ENCODE peak calls at places on chromosomes 13 and 19, in six cellular contexts. T, L, U, J, S and N are unnamed samples.

GRCh38 chr19:46374526-46375475 is 27.9 kb downstream of the PPP5C start:
- DNase-seq in J (no peak), T (no peak), U (no peak), L (no peak), S (no peak), N (no peak)

GRCh38 chr19:13652810-13653590 is 111.3 kb upstream of the MRI1 start:
- DNase-seq in J (no peak), U (no peak), L (no peak), S (no peak), T (no peak), N (no peak)

GRCh38 chr19:39052243-39052746 is 19.9 kb upstream of the FBXO27 start:
- DNase-seq in L (peak; percentile 53), S (peak; percentile 68), U (no peak), J (no peak), T (peak; percentile 76), N (no peak)

GRCh38 chr19:34461375-34462100 is 20.0 kb upstream of the WTIP start:
- DNase-seq in L (no peak), U (no peak), J (no peak), T (no peak), S (no peak), N (no peak)

GRCh38 chr13:59452189-59452588 is 711.5 kb downstream of the DIAPH3 start:
- DNase-seq in S (no peak), J (no peak), U (no peak), L (no peak), T (no peak), N (no peak)

GRCh38 chr19:30742981-30743380 is 370.8 kb downstream of the ZNF536 start:
- DNase-seq in S (no peak), L (no peak), U (no peak), J (no peak), T (no peak), N (no peak)

GRCh38 chr13:26855071-26855470 is 94.5 kb upstream of the GPR12 start:
- DNase-seq in T (no peak), U (no peak), S (no peak), J (no peak), L (no peak), N (no peak)

GRCh38 chr19:13057147-13057572 is 45.5 kb downstream of the LYL1 start:
- DNase-seq in J (no peak), U (no peak), S (no peak), T (no peak), L (peak; percentile 17), N (no peak)

GRCh38 chr13:61575941-61576340 is 160.3 kb upstream of the PCDH20 start:
- DNase-seq in J (no peak), T (no peak), L (no peak), U (no peak), S (no peak), N (no peak)

GRCh38 chr13:50366488-50367174 is 351.4 kb downstream of the KCNRG start:
- DNase-seq in L (peak; percentile 9), U (no peak), S (no peak), T (no peak), J (peak; percentile 79), N (no peak)

GRCh38 chr19:1621021-1621420 is 15.8 kb upstream of the UQCR11 start:
- DNase-seq in U (no peak), J (no peak), T (no peak), S (no peak), L (no peak), N (no peak)

GRCh38 chr19:1624458-1624857 is 19.2 kb upstream of the UQCR11 start:
- DNase-seq in U (peak; percentile 43), L (peak; percentile 67), S (peak; percentile 49), J (no peak), T (peak; percentile 71), N (peak; percentile 16)

GRCh38 chr19:1621574-1621973 is 16.3 kb upstream of the UQCR11 start:
- DNase-seq in U (no peak), S (no peak), L (no peak), T (no peak), J (no peak), N (no peak)

GRCh38 chr19:1622007-1622406 is 16.7 kb upstream of the UQCR11 start:
- DNase-seq in S (no peak), J (no peak), T (no peak), L (no peak), U (no peak), N (no peak)

DNA sequence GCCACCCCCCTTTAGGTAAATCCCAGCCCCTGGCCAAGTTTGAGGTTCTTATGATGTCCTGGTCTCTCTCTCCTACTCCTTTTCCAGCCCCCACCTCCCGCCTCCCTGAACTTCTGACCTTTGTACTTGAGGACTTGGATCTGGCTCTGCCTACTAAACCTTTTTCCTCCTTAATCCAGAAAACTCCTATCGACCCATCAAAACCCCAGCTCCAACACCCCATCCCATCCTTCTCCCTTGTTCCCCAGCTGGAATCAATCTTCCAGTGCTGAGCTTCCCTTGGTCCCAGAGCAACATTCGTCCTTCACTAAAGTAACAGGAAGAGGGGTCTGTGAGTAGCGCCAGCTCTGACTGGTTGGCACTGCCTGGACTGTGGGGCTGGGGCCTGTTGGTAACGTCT is 17.3 kb upstream of the UQCR11 start:
- DNase-seq in L (no peak), J (no peak), U (no peak), S (no peak), T (no peak), N (no peak)
- H3K9ac ChIP-seq in L (no peak overlapping the region), J (no peak overlapping the region), U (no peak overlapping the region), S (no peak overlapping the region), T (peak overlapping the region; percentile 79), N (no peak overlapping the region)

DNA sequence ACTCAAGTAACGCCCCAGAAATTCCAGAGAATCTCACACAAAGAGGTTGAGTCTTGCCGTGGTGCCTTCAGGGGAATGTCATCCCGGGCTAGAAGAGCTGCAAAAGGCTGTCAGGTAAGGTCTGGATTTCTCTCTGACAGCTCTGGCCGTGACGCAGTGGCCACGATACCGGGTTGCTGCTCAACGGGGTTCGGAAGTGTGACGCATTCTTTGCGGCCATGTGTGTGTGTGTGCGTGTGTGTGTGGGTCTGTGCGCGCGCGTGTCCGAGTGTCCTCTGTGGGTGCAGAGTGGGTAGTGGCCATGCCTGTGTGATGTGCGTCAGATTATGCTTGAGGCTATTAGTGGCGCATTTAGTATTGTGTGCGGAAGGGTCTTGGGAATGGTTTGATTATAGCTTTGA is 306 bp downstream of the ZNF540 start:
- DNase-seq in T (peak; percentile 32), S (no peak), L (no peak), U (no peak), J (peak; percentile 16), N (no peak)
- TF ChIP-seq POLR2AphosphoS5 in T (no peak), S (no peak), L (no peak), U (no peak), J (no peak), N (no peak)

GRCh38 chr19:48812094-48812929 is 1.5 kb upstream of the BCAT2 start:
- DNase-seq in T (peak; percentile 99), J (no peak), L (peak; percentile 72), U (no peak), S (no peak), N (no peak)
- H3K27ac ChIP-seq in T (peak overlapping the region; percentile 72), J (no peak overlapping the region), L (no peak overlapping the region), U (peak overlapping the region; percentile 36), S (peak overlapping the region; percentile 71), N (peak overlapping the region; percentile 78)

DNA sequence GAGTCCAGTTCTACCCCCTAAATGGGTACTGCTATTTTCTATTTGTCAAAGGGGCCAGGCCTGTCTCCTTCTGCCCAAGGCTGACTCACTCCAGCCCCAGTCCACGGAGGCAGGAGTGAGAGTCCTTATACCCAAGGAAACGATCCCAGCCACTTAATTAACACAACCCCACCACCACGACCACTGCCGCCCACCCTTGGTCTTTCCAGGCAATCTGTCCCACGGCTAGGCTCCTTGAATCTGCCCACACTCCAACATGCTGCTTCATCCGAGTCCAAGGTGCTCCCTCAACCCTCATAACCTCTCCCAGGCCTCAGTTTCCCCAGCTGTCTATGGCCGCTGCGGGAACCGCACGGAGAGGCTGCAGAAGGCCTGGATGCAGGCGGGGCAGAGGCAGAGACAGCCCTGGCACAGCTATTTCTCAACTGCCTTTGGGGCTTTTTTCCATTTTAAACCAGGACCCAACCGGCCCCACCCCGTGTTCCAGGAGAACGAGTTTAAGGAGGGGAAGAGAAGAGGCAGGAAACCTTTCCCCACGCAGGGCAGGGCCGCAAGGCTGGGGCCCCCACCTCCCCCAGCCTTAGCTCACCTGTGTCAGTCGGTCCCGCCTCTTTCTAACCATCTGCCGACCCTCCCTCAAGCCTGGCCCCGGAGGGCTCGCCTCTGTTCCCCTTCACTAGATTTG is 746 bp downstream of the RAB3D start:
- DNase-seq in S (no peak), T (no peak), U (no peak), J (no peak), L (no peak), N (no peak)
- H3K9ac ChIP-seq in S (no peak overlapping the region), T (peak overlapping the region; percentile 84), U (peak overlapping the region; percentile 76), J (peak overlapping the region; percentile 62), L (no peak overlapping the region), N (peak overlapping the region; percentile 71)

GRCh38 chr19:50652722-50653121 is 3.5 kb downstream of the C19orf81 start:
- DNase-seq in T (no peak), J (no peak), S (no peak), U (no peak), L (no peak), N (no peak)

GRCh38 chr19:50651174-50651573 is 1.9 kb downstream of the C19orf81 start:
- DNase-seq in J (no peak), T (no peak), S (no peak), U (no peak), L (no peak), N (no peak)

GRCh38 chr19:50647879-50648615 is 1.2 kb upstream of the C19orf81 start:
- DNase-seq in S (no peak), L (no peak), J (peak; percentile 8), T (no peak), U (no peak), N (no peak)

GRCh38 chr19:50648659-50649058 is 586 bp upstream of the C19orf81 start:
- DNase-seq in S (no peak), J (no peak), U (no peak), L (no peak), T (no peak), N (no peak)

GRCh38 chr19:50649433-50650391 is at the start of gene C19orf81:
- DNase-seq in S (no peak), L (no peak), J (no peak), T (peak; percentile 63), U (peak; percentile 58), N (no peak)
- TF ChIP-seq POLR2AphosphoS5 in S (no peak), L (no peak), J (no peak), T (no peak), U (peak; percentile 25), N (no peak)

DNA sequence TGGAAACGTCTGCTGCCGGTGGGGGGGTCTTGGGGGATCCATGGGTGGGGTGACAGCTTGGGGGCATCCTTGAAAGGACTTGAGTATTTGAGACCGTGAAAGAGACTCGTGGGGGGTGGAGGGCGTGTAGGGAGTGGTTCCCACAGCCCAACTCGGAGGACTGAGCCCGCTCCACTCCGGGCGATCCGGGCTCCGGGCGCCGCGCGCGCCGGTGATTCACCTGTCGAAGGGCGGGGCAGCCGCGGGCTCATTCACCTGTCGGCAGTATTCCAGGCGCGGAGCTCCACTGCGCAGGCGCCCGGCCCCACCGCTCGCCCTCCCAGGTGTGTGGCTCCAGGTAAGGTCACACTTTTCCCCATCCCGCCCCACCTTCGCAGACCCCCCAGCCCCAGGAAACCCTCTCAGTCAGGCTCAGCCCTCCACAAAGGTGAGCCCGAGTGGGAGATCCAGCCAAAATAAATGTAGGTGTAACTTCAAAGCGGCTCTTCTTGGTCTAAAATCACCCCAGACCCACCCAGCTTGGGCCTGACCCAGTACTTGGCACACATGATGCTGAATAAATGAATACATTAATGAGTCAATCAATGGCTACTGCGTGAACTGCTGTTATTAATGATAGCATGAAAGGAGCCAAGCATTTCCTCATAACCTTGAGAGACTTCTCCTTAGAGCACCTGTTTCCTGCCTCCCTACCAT is 4.7 kb downstream of the NOTCH3 start:
- DNase-seq in U (peak; percentile 73), S (no peak), J (no peak), T (peak; percentile 49), L (no peak), N (no peak)
- H3K27ac ChIP-seq in U (peak overlapping the region; percentile 36), S (no peak overlapping the region), J (no peak overlapping the region), T (no peak overlapping the region), L (no peak overlapping the region), N (no peak overlapping the region)